ENCODE peak calls at places on chromosomes 16 and 17, in eight cellular contexts. H is tibial nerve, J is adrenal gland, V is heart right ventricle, Z is neural progenitor cell, D is mucosa of descending colon, F is body of pancreas, N is mammary epithelial cell. E is an unnamed sample.

GRCh38 chr16:82587289-82587688 is 39.5 kb upstream of the CDH13 start:
- DNase-seq in H (no peak), J (no peak), V (no peak), Z (no peak), D (peak), F (no peak), N (no peak), E (no peak)

GRCh38 chr17:13160281-13160680 is 142.5 kb upstream of the ELAC2 start:
- DNase-seq in H (no peak), J (no peak), V (no peak), Z (no peak), D (no peak), F (no peak), N (no peak), E (no peak)

GRCh38 chr17:4497101-4497824 is 1.4 kb upstream of the SPNS2 start:
- DNase-seq in H (no peak), J (peak), V (no peak), Z (no peak), D (no peak), F (peak), N (peak), E (peak)

GRCh38 chr16:53626161-53626560 is 77.5 kb downstream of the RPGRIP1L start:
- DNase-seq in H (no peak), J (no peak), V (no peak), Z (no peak), D (no peak), F (no peak), N (no peak), E (no peak)

GRCh38 chr16:29664133-29664912 is 1.3 kb downstream of the SPN start:
- DNase-seq in H (no peak), J (no peak), V (no peak), Z (peak), D (peak), F (peak), N (no peak), E (no peak)

GRCh38 chr16:58435779-58436178 is 43.5 kb downstream of the GINS3 start:
- DNase-seq in H (no peak), J (no peak), V (no peak), Z (no peak), D (no peak), F (no peak), N (no peak), E (no peak)

GRCh38 chr17:19485800-19486340 is 47.8 kb upstream of the SLC47A1 start:
- DNase-seq in H (no peak), J (no peak), V (no peak), Z (no peak), D (no peak), F (no peak), N (no peak), E (no peak)

GRCh38 chr16:27972500-27972899 is 91.0 kb downstream of the GSG1L start:
- DNase-seq in H (no peak), J (peak), V (peak), Z (peak), D (peak), F (no peak), N (peak), E (peak)

GRCh38 chr17:1005361-1005946 is 8.5 kb downstream of the TIMM22 start:
- DNase-seq in H (no peak), J (peak), V (peak), Z (no peak), D (peak), F (peak), N (no peak), E (peak)

GRCh38 chr16:22189473-22190168 is 16.5 kb upstream of the EEF2K start:
- DNase-seq in H (peak), J (peak), V (peak), Z (no peak), D (peak), F (peak), N (peak), E (peak)

GRCh38 chr17:8606415-8606814 is 24.1 kb downstream of the MYH10 start:
- DNase-seq in H (no peak), J (no peak), V (peak), Z (no peak), D (peak), F (no peak), N (no peak), E (no peak)

GRCh38 chr16:54284931-54285413 is 1.6 kb downstream of the IRX3 start:
- DNase-seq in H (no peak), J (no peak), V (peak), Z (peak), D (no peak), F (no peak), N (peak), E (peak)

GRCh38 chr16:72976747-72977064 is 71.2 kb downstream of the ZFHX3 start:
- DNase-seq in H (no peak), J (no peak), V (no peak), Z (no peak), D (no peak), F (no peak), N (no peak), E (no peak)

GRCh38 chr17:10062757-10063385 is 135.5 kb downstream of the GAS7 start:
- DNase-seq in H (no peak), J (no peak), V (no peak), Z (no peak), D (no peak), F (no peak), N (no peak), E (no peak)

GRCh38 chr17:8057691-8058114 is 18.8 kb downstream of the ALOX15B start:
- DNase-seq in H (no peak), J (peak), V (no peak), Z (peak), D (peak), F (peak), N (peak), E (peak)

GRCh38 chr16:88552166-88552565 is 18.0 kb upstream of the ZC3H18 start:
- DNase-seq in H (no peak), J (no peak), V (no peak), Z (no peak), D (no peak), F (no peak), N (no peak), E (no peak)

GRCh38 chr17:60079401-60079861 is 710 bp upstream of the HEATR6 start:
- DNase-seq in H (no peak), J (no peak), V (no peak), Z (no peak), D (no peak), F (no peak), N (peak), E (no peak)

GRCh38 chr16:56513972-56514371 is 5.9 kb downstream of the BBS2 start:
- DNase-seq in H (no peak), J (peak), V (peak), Z (peak), D (peak), F (peak), N (peak), E (peak)

GRCh38 chr16:70163596-70163995 is 10.0 kb upstream of the CLEC18C start:
- DNase-seq in H (no peak), J (no peak), V (no peak), Z (peak), D (no peak), F (no peak), N (no peak), E (no peak)

GRCh38 chr17:77802811-77803220 is 155.7 kb upstream of the TNRC6C start:
- DNase-seq in H (no peak), J (no peak), V (peak), Z (peak), D (peak), F (no peak), N (no peak), E (no peak)

GRCh38 chr16:10255728-10256127 is 73.5 kb upstream of the GRIN2A start:
- DNase-seq in H (no peak), J (no peak), V (no peak), Z (no peak), D (no peak), F (no peak), N (no peak), E (peak)

GRCh38 chr16:29811170-29811895 is 660 bp upstream of the PRRT2 start:
- DNase-seq in H (peak), J (peak), V (peak), Z (peak), D (peak), F (peak), N (peak), E (peak)

GRCh38 chr16:24013733-24014645 is 178.2 kb downstream of the PRKCB start:
- DNase-seq in H (no peak), J (no peak), V (peak), Z (no peak), D (peak), F (no peak), N (peak), E (no peak)

GRCh38 chr17:65536573-65537342 is 24.7 kb downstream of the AXIN2 start:
- DNase-seq in H (no peak), J (no peak), V (no peak), Z (no peak), D (no peak), F (no peak), N (no peak), E (no peak)

GRCh38 chr16:23072769-23073549 is 76.3 kb downstream of the USP31 start:
- DNase-seq in H (no peak), J (no peak), V (no peak), Z (peak), D (no peak), F (no peak), N (peak), E (peak)

GRCh38 chr16:19126300-19126699 is 12.5 kb downstream of the ITPRIPL2 start:
- DNase-seq in H (no peak), J (no peak), V (no peak), Z (no peak), D (no peak), F (no peak), N (no peak), E (no peak)

GRCh38 chr17:34740516-34740915 is 161.1 kb downstream of the TMEM132E start:
- DNase-seq in H (no peak), J (no peak), V (no peak), Z (no peak), D (no peak), F (no peak), N (no peak), E (no peak)

GRCh38 chr16:62966626-62967025 is 930.4 kb upstream of the CDH8 start:
- DNase-seq in H (no peak), J (no peak), V (no peak), Z (no peak), D (no peak), F (no peak), N (no peak), E (peak)

GRCh38 chr16:53666816-53667415 is 36.7 kb downstream of the RPGRIP1L start:
- DNase-seq in H (no peak), J (no peak), V (no peak), Z (no peak), D (no peak), F (no peak), N (no peak), E (no peak)

GRCh38 chr17:7327056-7327455 is 2.1 kb downstream of the NEURL4 start:
- DNase-seq in H (no peak), J (no peak), V (no peak), Z (no peak), D (no peak), F (no peak), N (no peak), E (no peak)

GRCh38 chr17:36198831-36199465 is 2.4 kb upstream of the CCL3L1 start:
- DNase-seq in H (no peak), J (no peak), V (no peak), Z (no peak), D (no peak), F (no peak), N (no peak), E (no peak)

GRCh38 chr16:627458-628239 is 3.1 kb upstream of the WFIKKN1 start:
- DNase-seq in H (no peak), J (peak), V (no peak), Z (no peak), D (peak), F (peak), N (no peak), E (no peak)

GRCh38 chr17:48544356-48545021 is 420 bp downstream of the HOXB2 start:
- DNase-seq in H (peak), J (peak), V (peak), Z (peak), D (peak), F (peak), N (peak), E (no peak)

GRCh38 chr17:10318540-10318939 is 54.3 kb downstream of the MYH13 start:
- DNase-seq in H (no peak), J (no peak), V (no peak), Z (no peak), D (no peak), F (no peak), N (no peak), E (no peak)

GRCh38 chr17:74380086-74380958 is 13.0 kb downstream of the GPR142 start:
- DNase-seq in H (no peak), J (no peak), V (no peak), Z (peak), D (peak), F (peak), N (peak), E (peak)

GRCh38 chr16:20774703-20775362 is 11.0 kb downstream of the ACSM3 start:
- DNase-seq in H (no peak), J (peak), V (peak), Z (peak), D (peak), F (peak), N (peak), E (peak)

GRCh38 chr17:68457168-68457538 is at the start of gene WIPI1:
- DNase-seq in H (peak), J (peak), V (peak), Z (no peak), D (peak), F (no peak), N (no peak), E (no peak)

GRCh38 chr17:68456529-68457167 is 648 bp downstream of the WIPI1 start:
- DNase-seq in H (peak), J (peak), V (peak), Z (peak), D (peak), F (peak), N (peak), E (peak)

GRCh38 chr17:68455756-68456528 is 1.4 kb downstream of the WIPI1 start:
- DNase-seq in H (peak), J (no peak), V (peak), Z (no peak), D (peak), F (peak), N (peak), E (peak)

GRCh38 chr17:68459030-68459376 is 1.7 kb upstream of the WIPI1 start:
- DNase-seq in H (no peak), J (no peak), V (no peak), Z (no peak), D (no peak), F (no peak), N (no peak), E (no peak)

GRCh38 chr17:68457539-68458259 is 403 bp upstream of the WIPI1 start:
- DNase-seq in H (peak), J (peak), V (peak), Z (peak), D (peak), F (peak), N (peak), E (peak)
- H3K4me3 ChIP-seq in H (peak), J (peak), V (peak), Z (peak), D (no peak), F (peak), N (peak), E (peak)

DNA sequence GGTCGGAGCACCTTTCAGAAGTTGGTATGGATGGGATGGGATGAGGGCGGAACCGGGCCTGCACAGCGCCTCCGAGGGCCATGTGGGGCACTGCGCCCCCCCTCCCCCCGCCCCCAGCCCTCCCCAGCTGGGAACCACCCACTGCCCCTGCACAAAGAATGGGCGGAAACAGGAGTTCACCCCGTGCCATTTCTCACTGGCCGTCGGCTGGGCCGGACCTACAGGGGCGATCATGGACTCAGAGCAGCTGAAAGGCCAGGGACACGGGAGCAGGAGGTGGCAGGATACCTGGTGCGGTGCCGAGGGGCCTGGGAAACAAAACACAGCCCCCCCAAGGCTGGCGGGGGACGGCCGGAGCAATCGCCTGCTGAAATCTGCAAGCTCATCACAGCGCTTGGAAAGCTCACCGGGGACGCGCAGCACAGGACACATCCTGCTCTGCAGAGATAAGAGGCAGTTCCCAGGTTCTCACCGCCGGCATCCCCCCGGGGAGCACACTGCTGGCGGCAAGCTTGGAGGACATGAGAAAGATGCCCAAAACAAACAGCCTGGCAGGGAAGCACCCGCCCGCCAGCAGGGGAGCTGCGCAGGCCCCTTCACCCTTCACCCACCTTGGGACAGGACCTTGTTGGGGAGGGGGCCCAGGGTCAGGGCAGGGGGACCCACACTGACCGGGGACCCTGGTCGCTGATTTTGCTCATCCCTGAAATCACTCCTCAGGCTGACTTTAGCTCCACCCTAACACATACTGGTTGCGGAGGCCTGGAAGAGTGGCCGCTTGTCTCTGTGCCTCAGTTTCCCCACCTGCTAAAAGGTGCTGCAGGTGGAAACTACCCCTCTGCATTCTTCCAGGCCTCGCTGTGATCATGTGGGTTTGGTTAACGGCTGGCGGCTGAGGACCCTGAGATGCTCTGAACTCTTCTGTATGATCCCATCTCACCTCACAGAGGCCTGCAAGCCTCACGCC is 263.9 kb downstream of the C16orf95 start:
- DNase-seq in H (no peak), J (no peak), V (no peak), Z (peak), D (no peak), F (no peak), N (no peak), E (no peak)
- TF ChIP-seq CTCF in H (no peak), J (no peak), V (peak), Z (peak), D (no peak), F (no peak), N (no peak), E (no peak)

GRCh38 chr17:14304876-14305636 is 4.2 kb downstream of the HS3ST3B1 start:
- DNase-seq in H (no peak), J (no peak), V (no peak), Z (peak), D (no peak), F (no peak), N (no peak), E (no peak)
- H3K4me3 ChIP-seq in H (no peak), J (no peak), V (no peak), Z (peak), D (no peak), F (no peak), N (no peak), E (no peak)

DNA sequence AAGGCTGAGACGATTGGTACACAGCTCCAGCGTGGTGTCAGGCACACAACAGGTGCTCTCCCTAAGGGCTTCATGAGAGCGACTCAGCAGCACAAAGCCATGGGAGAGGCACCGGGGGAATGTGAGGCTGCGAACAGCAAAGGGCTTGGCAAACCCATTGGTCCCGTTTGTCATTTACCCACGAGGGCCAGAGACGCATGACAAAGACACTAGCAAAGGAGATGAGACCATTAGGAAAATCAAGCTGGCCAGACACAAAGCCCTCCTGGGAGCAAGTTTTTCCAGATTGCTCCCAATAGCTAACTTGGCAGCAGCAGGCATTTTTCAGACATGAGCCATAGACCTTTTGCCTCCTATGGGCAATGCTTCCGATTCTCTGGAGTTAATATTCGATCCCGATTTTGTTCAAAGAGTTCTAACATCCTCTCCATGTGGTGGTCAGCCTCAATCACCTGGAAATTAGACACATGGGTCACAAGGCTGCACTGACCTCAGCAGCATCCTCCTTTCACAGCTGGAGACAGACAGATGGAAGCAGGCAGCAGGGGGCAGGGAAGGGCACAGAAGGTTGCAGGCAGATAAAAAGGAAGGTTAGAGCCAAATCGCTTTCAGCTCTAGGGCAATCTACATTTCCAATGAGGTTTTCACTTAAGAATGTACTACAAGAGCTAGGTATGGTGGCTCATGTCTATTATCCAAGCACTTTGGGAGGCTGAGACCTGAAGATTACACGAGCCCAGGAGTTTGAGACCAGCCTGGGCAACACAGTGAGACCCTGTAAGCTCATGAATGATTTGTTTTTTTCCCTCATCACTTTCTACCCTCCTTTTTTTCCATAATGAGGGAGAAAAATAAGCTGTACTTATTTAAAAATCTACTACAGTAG is 38.1 kb downstream of the TK2 start:
- DNase-seq in H (no peak), J (peak), V (no peak), Z (peak), D (no peak), F (peak), N (peak), E (peak)
- TF ChIP-seq CTCF in H (no peak), J (no peak), V (peak), Z (no peak), D (no peak), F (no peak), N (no peak), E (peak)

GRCh38 chr16:11848842-11849241 is 2.5 kb downstream of the RSL1D1 start:
- DNase-seq in H (no peak), J (no peak), V (no peak), Z (no peak), D (no peak), F (no peak), N (peak), E (peak)
- H3K4me3 ChIP-seq in H (no peak), J (no peak), V (no peak), Z (no peak), D (no peak), F (no peak), N (no peak), E (no peak)

GRCh38 chr16:3317315-3317999 is 12.2 kb downstream of the ZNF75A start:
- DNase-seq in H (no peak), J (no peak), V (no peak), Z (no peak), D (no peak), F (no peak), N (no peak), E (peak)

GRCh38 chr16:3306078-3306477 is 781 bp downstream of the ZNF75A start:
- DNase-seq in H (no peak), J (no peak), V (no peak), Z (no peak), D (no peak), F (no peak), N (no peak), E (no peak)

GRCh38 chr16:3311496-3311895 is 6.2 kb downstream of the ZNF75A start:
- DNase-seq in H (no peak), J (no peak), V (no peak), Z (no peak), D (no peak), F (no peak), N (no peak), E (no peak)
- TF ChIP-seq CTCF in H (no peak), J (no peak), V (no peak), Z (no peak), D (no peak), F (no peak), N (no peak), E (no peak)